ENCODE peak calls at places on chromosomes 12 and 14, in six cellular contexts. Y, S, I, L, P and N are unnamed samples.

GRCh38 chr14:81516941-81517797 is 16.5 kb downstream of the SEL1L start:
- DNase-seq in Y (peak; percentile 36), P (peak; percentile 72), I (peak; percentile 60), L (no peak), S (no peak), N (peak; percentile 59)

GRCh38 chr12:28258998-28259397 is 68.7 kb downstream of the CCDC91 start:
- DNase-seq in I (peak; percentile 34), Y (no peak), L (no peak), S (no peak), P (peak; percentile 27), N (peak; percentile 20)

GRCh38 chr12:79725987-79726386 is 35.2 kb upstream of the PAWR start:
- DNase-seq in L (no peak), P (peak; percentile 74), I (peak; percentile 85), S (peak; percentile 9), Y (no peak), N (peak; percentile 75)

GRCh38 chr12:74689071-74689655 is 151.5 kb downstream of the ATXN7L3B start:
- DNase-seq in I (peak; percentile 79), Y (no peak), P (peak; percentile 70), L (no peak), S (peak; percentile 20), N (peak; percentile 81)

GRCh38 chr14:29321646-29322045 is 555.1 kb downstream of the FOXG1 start:
- DNase-seq in L (no peak), S (peak; percentile 14), Y (no peak), P (peak; percentile 93), I (peak; percentile 89), N (peak; percentile 80)

GRCh38 chr12:81668475-81668874 is 90.7 kb downstream of the PPFIA2 start:
- DNase-seq in Y (no peak), P (peak; percentile 94), I (peak; percentile 87), S (no peak), L (no peak), N (peak; percentile 78)

GRCh38 chr12:16030729-16031128 is 119.6 kb downstream of the DERA start:
- DNase-seq in P (no peak), S (no peak), I (no peak), Y (no peak), L (no peak), N (no peak)

GRCh38 chr12:123655420-123655819 is 15.5 kb upstream of the TCTN2 start:
- DNase-seq in I (no peak), L (no peak), S (no peak), Y (peak; percentile 59), P (no peak), N (no peak)

GRCh38 chr12:108772247-108772646 is 40.9 kb upstream of the CORO1C start:
- DNase-seq in Y (no peak), I (no peak), S (no peak), L (no peak), P (no peak), N (no peak)

GRCh38 chr14:64998455-64998931 is 11.8 kb downstream of the FNTB start:
- DNase-seq in Y (no peak), I (peak; percentile 39), P (peak; percentile 33), L (no peak), S (no peak), N (peak; percentile 54)

GRCh38 chr12:94965982-94966381 is 37.5 kb downstream of the NDUFA12 start:
- DNase-seq in P (no peak), S (no peak), I (no peak), L (no peak), Y (no peak), N (no peak)

GRCh38 chr14:93023039-93023438 is 92.7 kb downstream of the ITPK1 start:
- DNase-seq in P (peak; percentile 33), S (no peak), I (peak; percentile 40), L (no peak), Y (no peak), N (no peak)

GRCh38 chr12:50061172-50061571 is 3.8 kb downstream of the ASIC1 start:
- DNase-seq in I (no peak), S (no peak), P (no peak), L (no peak), Y (no peak), N (peak; percentile 46)

GRCh38 chr12:13986031-13986430 is 4.6 kb upstream of the GRIN2B start:
- DNase-seq in L (no peak), I (no peak), Y (no peak), S (no peak), P (no peak), N (no peak)

GRCh38 chr14:24259282-24260025 is 3.5 kb downstream of the TGM1 start:
- DNase-seq in I (peak; percentile 38), S (no peak), L (no peak), P (no peak), Y (no peak), N (peak; percentile 75)

GRCh38 chr12:114611145-114612018 is 72.6 kb downstream of the TBX3 start:
- DNase-seq in I (no peak), S (no peak), L (no peak), Y (no peak), P (no peak), N (no peak)

GRCh38 chr12:101570022-101570421 is 24.7 kb upstream of the MYBPC1 start:
- DNase-seq in S (peak; percentile 20), I (peak; percentile 42), P (peak; percentile 31), Y (no peak), L (no peak), N (peak; percentile 58)
- TF ChIP-seq CTCF in S (peak; percentile 14), I (no peak), P (peak; percentile 35), Y (peak; percentile 22), L (no peak), N (peak; percentile 34)

GRCh38 chr12:24776856-24777255 is 172.0 kb downstream of the BCAT1 start:
- DNase-seq in L (no peak), I (peak; percentile 49), P (no peak), Y (no peak), S (no peak), N (peak; percentile 37)

GRCh38 chr12:24777359-24777758 is 171.5 kb downstream of the BCAT1 start:
- DNase-seq in L (no peak), S (no peak), P (no peak), Y (no peak), I (no peak), N (no peak)

GRCh38 chr12:24780969-24781368 is 167.9 kb downstream of the BCAT1 start:
- DNase-seq in L (no peak), P (peak; percentile 79), I (peak; percentile 50), Y (no peak), S (peak; percentile 37), N (peak; percentile 53)

GRCh38 chr12:24773996-24774395 is 174.9 kb downstream of the BCAT1 start:
- DNase-seq in L (no peak), I (no peak), S (no peak), Y (no peak), P (no peak), N (no peak)

DNA sequence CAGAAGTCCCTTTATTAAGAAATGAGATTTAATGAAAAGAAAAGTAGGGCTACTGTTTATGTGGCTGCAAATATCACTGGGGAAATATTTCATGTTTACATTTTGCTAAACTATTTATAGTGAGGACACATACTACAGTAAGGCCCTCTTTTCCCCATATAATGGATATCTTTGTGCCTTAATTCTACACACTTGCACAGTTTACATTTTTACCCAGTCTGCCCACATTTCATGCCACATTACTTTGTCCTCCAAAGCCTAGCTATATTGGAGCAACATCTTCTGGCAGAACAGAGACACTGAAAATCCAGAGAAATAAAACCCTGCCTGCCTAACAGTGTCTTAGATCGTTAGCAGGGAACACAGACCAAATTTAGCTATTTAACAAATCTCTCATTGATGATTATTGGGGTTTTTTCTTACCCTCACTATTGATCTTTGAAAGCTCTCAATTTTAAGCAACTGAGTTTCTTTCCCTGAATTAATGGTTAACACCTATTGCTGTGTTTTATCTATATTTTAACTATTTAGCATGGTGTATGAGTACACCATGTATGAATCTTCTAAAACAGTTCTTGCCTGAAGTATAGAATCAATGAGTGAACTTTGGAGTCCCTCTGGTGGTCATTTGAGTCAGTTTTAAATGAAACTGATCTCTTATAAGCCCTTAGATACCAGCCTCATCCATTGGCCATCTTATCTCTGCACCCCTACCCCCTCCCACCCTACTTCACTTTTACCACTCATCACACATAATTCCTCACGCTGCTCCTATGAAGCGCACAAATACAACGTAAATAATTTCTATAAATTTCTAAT is 170.2 kb downstream of the BCAT1 start:
- DNase-seq in P (peak; percentile 73), Y (no peak), I (peak; percentile 80), L (no peak), S (peak; percentile 35), N (peak; percentile 73)
- TF ChIP-seq CTCF in P (peak; percentile 54), Y (no peak), I (peak; percentile 37), L (peak; percentile 19), S (peak; percentile 29), N (peak; percentile 53)

DNA sequence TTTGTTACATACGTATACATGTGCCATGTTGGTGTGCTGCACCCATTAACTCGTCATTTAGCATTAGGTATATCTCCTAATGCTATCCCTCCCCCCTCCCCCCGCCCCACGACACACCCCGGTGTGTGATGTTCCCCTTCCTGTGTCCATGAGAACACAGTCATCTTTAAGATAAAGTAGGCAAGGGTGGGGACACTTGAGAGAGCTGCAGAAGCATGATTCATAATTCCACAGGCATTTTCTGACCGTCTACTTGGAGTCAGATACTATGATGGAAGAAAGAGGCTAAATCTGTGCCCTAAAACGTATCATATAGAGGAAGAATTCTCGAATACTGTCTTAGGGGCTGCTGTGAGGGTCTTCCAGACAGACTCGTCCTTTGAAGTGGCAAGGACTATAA is 145.9 kb upstream of the VASH1 start:
- DNase-seq in P (no peak), Y (no peak), S (no peak), I (no peak), L (no peak), N (no peak)
- TF ChIP-seq CTCF in P (no peak), Y (no peak), S (no peak), I (no peak), L (no peak), N (no peak)

DNA sequence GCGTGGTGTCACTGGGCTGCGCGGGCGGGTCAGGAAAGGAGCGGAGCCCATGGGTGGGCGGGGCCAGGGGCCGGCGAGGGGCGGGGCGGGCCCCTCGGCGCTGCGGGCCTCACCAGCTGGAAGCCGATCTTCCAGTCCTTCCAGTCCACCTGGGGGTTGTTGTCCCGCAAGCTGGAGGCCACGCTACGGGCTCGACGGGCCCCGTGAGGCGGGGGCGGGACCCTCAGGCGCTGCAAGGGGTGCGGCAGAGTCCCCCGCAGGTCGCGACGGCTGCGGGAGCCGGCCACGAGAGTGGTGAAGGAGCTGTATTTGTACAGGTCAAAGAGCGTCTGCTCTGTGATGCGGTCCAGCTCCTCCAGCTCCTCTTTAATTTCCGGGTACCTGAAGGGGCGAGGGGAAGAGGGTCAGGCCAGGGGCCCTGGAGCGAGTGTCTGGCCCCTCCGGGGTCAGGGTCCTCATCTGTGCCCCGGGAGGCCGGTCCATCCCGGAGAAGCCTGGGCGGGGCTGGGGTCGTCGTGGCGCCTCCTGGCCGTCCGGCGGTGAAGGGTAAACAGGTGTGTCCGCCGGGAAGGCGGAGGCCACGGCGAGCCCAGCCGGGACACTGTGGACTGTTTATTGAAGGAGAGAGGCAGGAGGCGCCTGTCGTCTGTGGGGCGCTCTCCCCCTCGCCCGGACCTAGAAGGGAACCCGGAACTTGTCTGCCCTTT is 11.9 kb downstream of the SCNN1A start:
- DNase-seq in P (peak; percentile 51), S (no peak), I (peak; percentile 50), L (peak; percentile 65), Y (peak; percentile 72), N (no peak)
- TF ChIP-seq CTCF in P (no peak), S (no peak), I (no peak), L (no peak), Y (no peak), N (no peak)

GRCh38 chr12:120254809-120255208 is 10.7 kb downstream of the PXN start:
- DNase-seq in S (no peak), L (no peak), Y (peak; percentile 59), P (no peak), I (peak; percentile 59), N (no peak)
- TF ChIP-seq CTCF in S (no peak), L (no peak), Y (peak; percentile 40), P (no peak), I (peak; percentile 22), N (no peak)

GRCh38 chr14:42110167-42110566 is 503.5 kb downstream of the LRFN5 start:
- DNase-seq in P (peak; percentile 82), Y (no peak), I (peak; percentile 76), L (no peak), S (peak; percentile 25), N (peak; percentile 71)
- TF ChIP-seq CTCF in P (peak; percentile 91), Y (no peak), I (peak; percentile 70), L (peak; percentile 7), S (peak; percentile 69), N (peak; percentile 78)